ENCODE peak calls at places on chromosomes 16 and 17, in five cellular contexts. O, V, P, W and S are unnamed samples. For H3K27me3, the result is how much of the 10 kb centered on the place peaks cover.

GRCh38 chr17:40496170-40496569 is 5.3 kb downstream of the TNS4 start:
- DNase-seq in O (no peak), V (no peak), P (no peak), W (no peak), S (no peak)

GRCh38 chr16:57623251-57624043 is 5.0 kb upstream of the ADGRG1 start:
- DNase-seq in O (peak), V (peak), P (peak), W (no peak), S (no peak)

GRCh38 chr17:60947100-60947499 is 269.4 kb downstream of the BCAS3 start:
- DNase-seq in O (peak), V (no peak), P (no peak), W (no peak), S (no peak)

GRCh38 chr16:51431517-51432241 is 280.6 kb upstream of the SALL1 start:
- DNase-seq in O (peak), V (no peak), P (no peak), W (no peak), S (peak)

GRCh38 chr17:62840871-62841270 is 32.8 kb upstream of the MARCHF10 start:
- DNase-seq in O (no peak), V (no peak), P (no peak), W (peak), S (no peak)

GRCh38 chr16:31474173-31474714 is 2.3 kb downstream of the TGFB1I1 start:
- DNase-seq in O (peak), V (no peak), P (no peak), W (no peak), S (peak)

GRCh38 chr16:84786605-84787302 is 33.0 kb upstream of the CRISPLD2 start:
- DNase-seq in O (no peak), V (no peak), P (no peak), W (no peak), S (no peak)

GRCh38 chr17:20206591-20206990 is 197.4 kb downstream of the SPECC1 start:
- DNase-seq in O (peak), V (no peak), P (no peak), W (no peak), S (peak)

GRCh38 chr17:61314368-61315078 is 85.1 kb upstream of the TBX2 start:
- DNase-seq in O (peak), V (no peak), P (peak), W (peak), S (no peak)

GRCh38 chr16:13039526-13039925 is 138.1 kb downstream of the SHISA9 start:
- DNase-seq in O (no peak), V (no peak), P (no peak), W (no peak), S (no peak)

GRCh38 chr17:43661699-43662431 is at the start of gene MEOX1:
- DNase-seq in O (peak), V (no peak), P (no peak), W (no peak), S (peak)

GRCh38 chr17:50265690-50266306 is 8.5 kb upstream of the TMEM92 start:
- DNase-seq in O (no peak), V (no peak), P (no peak), W (no peak), S (no peak)

GRCh38 chr16:87780385-87780989 is 14.7 kb upstream of the KLHDC4 start:
- DNase-seq in O (peak), V (no peak), P (peak), W (no peak), S (no peak)

GRCh38 chr17:38885728-38886642 is 16.1 kb downstream of the LASP1 start:
- DNase-seq in O (peak), V (no peak), P (no peak), W (no peak), S (no peak)

GRCh38 chr16:85984947-85985451 is 86.0 kb downstream of the IRF8 start:
- DNase-seq in O (no peak), V (no peak), P (peak), W (peak), S (no peak)

GRCh38 chr17:41941158-41941557 is 10.7 kb downstream of the ODAD4 start:
- DNase-seq in O (no peak), V (no peak), P (no peak), W (no peak), S (no peak)

GRCh38 chr17:44396946-44397345 is 7.5 kb upstream of the ITGA2B start:
- DNase-seq in O (no peak), V (no peak), P (no peak), W (no peak), S (no peak)

GRCh38 chr16:31477220-31478216 is 5.4 kb upstream of the SLC5A2 start:
- DNase-seq in O (no peak), V (no peak), P (peak), W (no peak), S (no peak)

GRCh38 chr17:58279736-58280479 is 827 bp downstream of the MPO start:
- DNase-seq in O (no peak), V (no peak), P (peak), W (peak), S (no peak)

GRCh38 chr16:66580605-66581209 is 1.4 kb downstream of the CMTM2 start:
- DNase-seq in O (peak), V (no peak), P (no peak), W (no peak), S (no peak)

GRCh38 chr17:55273579-55274370 is 9.0 kb downstream of the HLF start:
- DNase-seq in O (no peak), V (no peak), P (peak), W (no peak), S (no peak)

GRCh38 chr17:41870627-41871026 is 5.4 kb upstream of the KLHL11 start:
- DNase-seq in O (no peak), V (no peak), P (no peak), W (no peak), S (no peak)

GRCh38 chr17:18377437-18378204 is at the start of gene EVPLL:
- DNase-seq in O (peak), V (no peak), P (peak), W (peak), S (no peak)

GRCh38 chr16:71837150-71837549 is 8.6 kb upstream of the ATXN1L start:
- DNase-seq in O (no peak), V (no peak), P (no peak), W (no peak), S (no peak)

GRCh38 chr17:34617398-34617797 is 38.0 kb downstream of the TMEM132E start:
- DNase-seq in O (no peak), V (no peak), P (no peak), W (no peak), S (no peak)
- H3K27me3 ChIP-seq in O (under half), V (under half), P (under half), W (under half), S (under half)

GRCh38 chr17:73092518-73093135 is at the start of gene SLC39A11:
- DNase-seq in O (peak), V (peak), P (peak), W (peak), S (peak)
- H3K4me3 ChIP-seq in O (peak), V (peak), P (peak), W (peak), S (peak)

DNA sequence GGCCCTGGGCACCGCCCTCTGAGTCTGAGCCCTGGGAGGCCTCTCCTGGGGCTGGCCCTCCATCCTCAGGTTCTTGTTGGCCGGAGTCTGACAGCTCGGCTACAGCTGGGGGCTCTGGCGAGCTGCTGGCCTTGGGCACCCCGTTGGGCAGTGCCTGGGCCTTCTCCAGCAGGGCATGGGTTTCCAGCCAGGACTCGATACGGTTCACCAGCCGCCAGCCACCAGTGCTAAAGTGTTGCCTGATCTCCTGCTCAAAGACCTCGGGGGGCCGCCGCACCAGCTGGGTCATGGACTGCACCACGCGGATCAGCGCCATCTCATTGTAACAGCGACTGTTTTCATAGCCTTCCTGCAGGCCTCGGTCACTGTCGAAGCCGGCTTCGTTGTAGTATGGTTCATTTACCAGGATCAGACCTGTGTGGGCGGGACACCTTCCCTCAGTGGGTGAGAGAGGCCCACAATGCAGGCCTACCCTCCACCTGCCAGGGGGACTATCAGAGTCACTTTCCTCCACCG is 6.8 kb downstream of the SPHK1 start:
- DNase-seq in O (no peak), V (no peak), P (no peak), W (no peak), S (no peak)
- TF ChIP-seq CTCF in O (no peak), V (no peak), P (no peak), W (no peak), S (no peak)

GRCh38 chr17:9028632-9029570 is 7.6 kb downstream of the NTN1 start:
- DNase-seq in O (no peak), V (no peak), P (no peak), W (no peak), S (no peak)

GRCh38 chr17:9024497-9024896 is 3.2 kb downstream of the NTN1 start:
- DNase-seq in O (no peak), V (no peak), P (no peak), W (no peak), S (no peak)

GRCh38 chr17:9023389-9024210 is 2.3 kb downstream of the NTN1 start:
- DNase-seq in O (no peak), V (no peak), P (no peak), W (no peak), S (no peak)

GRCh38 chr17:9028171-9028570 is 6.9 kb downstream of the NTN1 start:
- DNase-seq in O (no peak), V (no peak), P (no peak), W (no peak), S (no peak)

GRCh38 chr17:9026741-9027140 is 5.4 kb downstream of the NTN1 start:
- DNase-seq in O (no peak), V (no peak), P (no peak), W (no peak), S (no peak)
- H3K27me3 ChIP-seq in O (under half), V (under half), P (half or more), W (under half), S (under half)